ENCODE peak calls at places on chromosomes 7 and 10, in five cellular contexts. T, J, N, O and I are unnamed samples.

GRCh38 chr10:60044221-60044620 is 137.9 kb upstream of the CCDC6 start:
- DNase-seq in J (no peak), T (no peak), N (no peak), O (no peak), I (no peak)

GRCh38 chr7:69019437-69019836 is 578.8 kb upstream of the AUTS2 start:
- DNase-seq in N (no peak), J (no peak), T (no peak), O (no peak), I (no peak)

GRCh38 chr7:55280031-55280454 is 85.1 kb upstream of the LANCL2 start:
- DNase-seq in N (peak), O (no peak), J (no peak), T (peak), I (no peak)

GRCh38 chr7:41385996-41386395 is 316.9 kb downstream of the INHBA start:
- DNase-seq in O (no peak), J (no peak), N (no peak), T (no peak), I (no peak)

GRCh38 chr7:13827716-13828115 is 161.8 kb downstream of the ETV1 start:
- DNase-seq in J (no peak), O (no peak), N (no peak), T (no peak), I (no peak)

GRCh38 chr7:55545496-55545895 is 26.8 kb downstream of the VOPP1 start:
- DNase-seq in J (no peak), T (no peak), N (no peak), O (no peak), I (no peak)

GRCh38 chr7:82445226-82445625 is 1.6 kb upstream of the CACNA2D1 start:
- DNase-seq in N (no peak), J (no peak), T (no peak), O (no peak), I (no peak)

GRCh38 chr10:48517482-48517881 is 87.4 kb downstream of the ARHGAP22 start:
- DNase-seq in T (no peak), N (no peak), J (peak), O (no peak), I (no peak)

GRCh38 chr7:115844857-115845256 is 185.7 kb downstream of the TFEC start:
- DNase-seq in O (no peak), N (no peak), J (no peak), T (no peak), I (no peak)

GRCh38 chr10:132110091-132110490 is 44.3 kb downstream of the JAKMIP3 start:
- DNase-seq in N (no peak), T (peak), O (peak), J (no peak), I (no peak)

GRCh38 chr10:49083256-49083655 is 32.1 kb downstream of the VSTM4 start:
- DNase-seq in J (peak), N (no peak), O (no peak), T (peak), I (no peak)

GRCh38 chr10:61752111-61753011 is 89.6 kb downstream of the CABCOCO1 start:
- DNase-seq in N (no peak), J (no peak), T (no peak), O (no peak), I (no peak)

GRCh38 chr10:71077796-71078453 is 134.4 kb upstream of the UNC5B start:
- DNase-seq in O (no peak), T (no peak), N (no peak), J (no peak), I (no peak)

GRCh38 chr10:110442746-110443145 is 55.0 kb upstream of the DUSP5 start:
- DNase-seq in O (no peak), T (no peak), J (peak), N (no peak), I (no peak)

GRCh38 chr7:126809188-126809587 is 443.6 kb downstream of the GRM8 start:
- DNase-seq in T (no peak), J (no peak), N (no peak), O (no peak), I (no peak)

GRCh38 chr7:6375346-6376101 is 72.2 kb downstream of the DAGLB start:
- DNase-seq in T (no peak), N (no peak), O (no peak), J (no peak), I (no peak)

GRCh38 chr7:106116162-106116704 is 4.1 kb upstream of the SYPL1 start:
- DNase-seq in J (no peak), N (no peak), O (no peak), T (no peak), I (no peak)

GRCh38 chr7:131327049-131327625 is 539 bp upstream of the MKLN1 start:
- DNase-seq in O (peak), N (peak), J (no peak), T (no peak), I (no peak)

GRCh38 chr10:126242352-126243260 is 145.7 kb downstream of the ADAM12 start:
- DNase-seq in N (no peak), J (no peak), O (no peak), T (peak), I (peak)

GRCh38 chr7:30708983-30709382 is 26.7 kb upstream of the CRHR2 start:
- DNase-seq in N (no peak), J (no peak), T (no peak), O (no peak), I (no peak)

DNA sequence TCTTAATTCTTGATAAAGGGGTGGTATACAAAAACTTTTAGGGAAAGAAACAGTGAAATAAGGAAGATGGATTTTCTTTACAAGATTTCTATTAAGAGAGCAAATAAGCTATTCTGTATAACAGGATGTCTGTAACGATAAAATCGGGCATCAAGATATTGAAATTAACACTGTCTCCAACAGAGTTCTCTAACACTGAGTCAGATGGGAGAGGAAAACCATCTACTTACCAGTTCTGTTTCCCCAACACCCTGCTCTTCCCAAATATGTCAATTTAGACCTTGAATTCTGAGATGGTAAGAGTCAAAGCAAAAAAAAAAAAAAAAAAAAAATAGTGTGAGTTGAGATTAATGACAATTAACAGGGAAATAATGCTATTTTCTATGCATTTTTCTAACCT is 23.0 kb downstream of the SMURF1 start:
- DNase-seq in T (no peak), O (no peak), J (no peak), N (no peak), I (no peak)
- H3K27ac ChIP-seq in T (peak), O (no peak), J (no peak), N (no peak), I (no peak)

GRCh38 chr10:50386992-50387735 is 135.8 kb upstream of the ASAH2 start:
- DNase-seq in O (no peak), N (no peak), J (no peak), T (no peak), I (no peak)
- H3K27ac ChIP-seq in O (no peak), N (no peak), J (no peak), T (no peak), I (no peak)

GRCh38 chr7:140922741-140923345 is 1.9 kb downstream of the BRAF start:
- DNase-seq in O (no peak), N (no peak), T (no peak), J (no peak), I (no peak)
- H3K27ac ChIP-seq in O (peak), N (no peak), T (no peak), J (peak), I (no peak)

GRCh38 chr10:5952731-5953385 is 24.5 kb downstream of the IL15RA start:
- DNase-seq in T (peak), J (peak), N (no peak), O (peak), I (no peak)
- H3K27ac ChIP-seq in T (no peak), J (no peak), N (no peak), O (no peak), I (no peak)

GRCh38 chr10:7702288-7702812 is 766 bp upstream of the ITIH2 start:
- DNase-seq in J (no peak), O (no peak), T (no peak), N (no peak), I (no peak)

GRCh38 chr10:7701158-7701742 is 1.9 kb upstream of the ITIH2 start:
- DNase-seq in N (no peak), T (no peak), O (no peak), J (no peak), I (no peak)

GRCh38 chr10:7704360-7704759 is 1.2 kb downstream of the ITIH2 start:
- DNase-seq in J (no peak), N (no peak), T (no peak), O (no peak), I (no peak)

GRCh38 chr10:7705341-7705740 is 2.2 kb downstream of the ITIH2 start:
- DNase-seq in J (no peak), T (no peak), N (no peak), O (no peak), I (no peak)

DNA sequence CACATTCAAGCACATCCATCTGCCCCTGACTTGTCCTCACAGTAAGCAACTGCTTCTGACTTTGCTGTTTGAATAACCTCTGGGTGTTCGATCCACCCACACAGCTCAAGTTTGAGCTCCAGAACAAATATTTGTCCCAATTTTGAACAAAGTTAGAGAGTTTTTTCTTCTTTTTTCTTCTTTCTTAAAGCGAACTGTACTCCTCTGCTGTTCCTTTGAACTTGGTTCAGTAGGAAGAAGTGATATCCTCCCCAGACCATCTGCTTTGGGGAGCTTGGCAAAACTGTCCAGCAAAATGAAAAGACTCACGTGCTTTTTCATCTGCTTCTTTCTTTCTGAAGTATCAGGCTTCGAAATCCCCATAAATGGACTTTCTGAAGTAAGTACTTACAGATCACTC is at the start of gene ITIH2:
- DNase-seq in N (no peak), J (no peak), O (no peak), T (no peak), I (no peak)
- H3K27ac ChIP-seq in N (no peak), J (no peak), O (no peak), T (no peak), I (no peak)

DNA sequence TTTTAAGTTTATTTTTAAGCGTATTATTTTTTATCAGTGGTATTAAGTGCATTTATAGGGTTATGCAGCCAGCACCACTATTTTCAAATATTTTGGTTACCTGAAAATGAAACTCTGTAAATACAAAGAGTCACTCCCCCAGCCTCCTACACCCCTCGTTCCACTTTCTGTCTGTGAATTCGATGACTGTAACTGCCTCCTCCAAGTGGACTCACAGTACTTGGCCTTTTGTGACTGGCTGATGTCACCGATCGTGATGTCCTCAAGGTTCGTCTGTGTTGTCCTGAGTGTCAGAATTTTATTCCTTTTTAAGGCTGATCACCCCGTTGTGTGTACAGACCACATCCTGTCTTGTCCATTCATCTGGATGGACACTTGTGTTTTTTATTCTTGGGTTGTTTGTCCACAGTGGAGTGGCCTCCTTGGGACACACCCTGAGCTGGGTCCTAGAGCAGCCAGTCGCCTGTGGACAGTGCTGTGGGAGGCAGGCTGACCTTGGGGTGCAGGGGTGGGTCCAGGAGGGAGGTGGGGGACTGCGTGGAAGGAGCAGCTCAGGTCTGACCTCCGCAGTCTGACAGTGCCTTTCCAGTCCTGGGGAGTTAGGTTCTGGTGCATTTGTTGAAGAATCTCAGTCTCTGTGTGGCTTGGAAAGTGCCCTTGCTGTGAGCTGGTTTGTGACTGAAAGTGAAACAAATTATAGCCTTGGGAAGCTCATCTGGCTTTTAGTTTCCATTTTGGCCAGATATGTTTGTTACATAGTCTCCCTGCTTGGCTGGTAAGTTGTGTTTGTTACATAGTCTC is 6.9 kb downstream of the MTG1 start:
- DNase-seq in T (peak), O (no peak), N (no peak), J (peak), I (no peak)
- H3K27ac ChIP-seq in T (no peak), O (peak), N (no peak), J (no peak), I (no peak)

GRCh38 chr10:97765201-97765600 is 6.6 kb downstream of the SFRP5 start:
- DNase-seq in J (peak), N (no peak), O (no peak), T (no peak), I (no peak)
- H3K27ac ChIP-seq in J (peak), N (no peak), O (no peak), T (no peak), I (no peak)

GRCh38 chr10:43398939-43399871 is 9.8 kb downstream of the HNRNPF start:
- DNase-seq in J (no peak), O (no peak), N (no peak), T (no peak), I (no peak)
- H3K27ac ChIP-seq in J (no peak), O (peak), N (peak), T (no peak), I (no peak)

GRCh38 chr10:52805414-52806285 is 33.1 kb upstream of the MBL2 start:
- DNase-seq in N (no peak), J (no peak), T (no peak), O (no peak), I (no peak)
- H3K27ac ChIP-seq in N (no peak), J (no peak), T (no peak), O (no peak), I (no peak)

GRCh38 chr10:11148638-11149037 is 131.0 kb downstream of the CELF2 start:
- DNase-seq in O (no peak), J (no peak), N (no peak), T (no peak), I (no peak)
- H3K27ac ChIP-seq in O (peak), J (no peak), N (peak), T (no peak), I (no peak)